ENCODE peak calls at places on chromosomes 13 and 19, in eight cellular contexts. Y, H, I, R, D, M, S and F are unnamed samples.

GRCh38 chr13:99894835-99895427 is 76.6 kb downstream of the ZIC5 start:
- ATAC-seq in M (no peak), Y (no peak), D (no peak), S (no peak), R (no peak), H (peak), I (no peak), F (no peak)

GRCh38 chr19:31350033-31350692 is 927 bp upstream of the TSHZ3 start:
- ATAC-seq in R (peak), D (peak), S (no peak), M (no peak), H (peak), I (peak), Y (peak), F (peak)

GRCh38 chr13:81406022-81406421 is 1065.1 kb upstream of the SPRY2 start:
- ATAC-seq in D (no peak), Y (no peak), S (no peak), M (no peak), I (no peak), R (peak), H (no peak), F (no peak)

GRCh38 chr13:110455444-110455843 is 106.1 kb downstream of the RAB20 start:
- ATAC-seq in H (no peak), I (no peak), D (no peak), S (no peak), R (peak), M (no peak), Y (peak), F (no peak)

GRCh38 chr13:46124531-46124966 is 19.7 kb upstream of the CPB2 start:
- ATAC-seq in R (no peak), D (peak), Y (no peak), M (peak), S (peak), H (no peak), I (peak), F (no peak)

GRCh38 chr13:33218426-33218825 is 67.1 kb downstream of the STARD13 start:
- ATAC-seq in S (no peak), Y (no peak), D (no peak), H (no peak), R (no peak), M (no peak), I (no peak), F (no peak)

GRCh38 chr19:10503002-10503789 is at the start of gene KEAP1:
- ATAC-seq in H (peak), S (no peak), R (peak), D (no peak), I (peak), M (peak), Y (peak), F (peak)

GRCh38 chr19:11530432-11530831 is 1.5 kb upstream of the ECSIT start:
- ATAC-seq in R (peak), Y (peak), M (no peak), H (peak), I (peak), S (peak), D (no peak), F (peak)

GRCh38 chr19:29785955-29786589 is 25.7 kb upstream of the CCNE1 start:
- ATAC-seq in D (peak), H (no peak), I (peak), M (no peak), S (peak), R (no peak), Y (no peak), F (no peak)

GRCh38 chr13:42363941-42364612 is 92.1 kb downstream of the AKAP11 start:
- ATAC-seq in I (no peak), R (no peak), Y (no peak), H (no peak), D (no peak), M (peak), S (no peak), F (no peak)

GRCh38 chr13:24282256-24282655 is 27.1 kb upstream of the C1QTNF9 start:
- ATAC-seq in M (no peak), I (no peak), R (no peak), D (no peak), S (no peak), H (no peak), Y (no peak), F (no peak)

GRCh38 chr13:98144501-98145350 is 1.8 kb downstream of the FARP1 start:
- ATAC-seq in I (no peak), D (no peak), M (no peak), Y (no peak), S (no peak), R (no peak), H (no peak), F (no peak)

GRCh38 chr13:32311188-32311897 is 3.8 kb downstream of the ZAR1L start:
- ATAC-seq in R (no peak), M (no peak), H (no peak), S (no peak), I (no peak), D (no peak), Y (no peak), F (no peak)

GRCh38 chr19:41479757-41480191 is 36.8 kb downstream of the ERICH4 start:
- ATAC-seq in M (no peak), I (peak), D (no peak), R (peak), Y (peak), H (peak), S (no peak), F (peak)

GRCh38 chr13:49086711-49087110 is 111.0 kb downstream of the FNDC3A start:
- ATAC-seq in D (peak), Y (no peak), S (no peak), I (no peak), M (no peak), H (no peak), R (no peak), F (peak)

GRCh38 chr13:74061939-74062595 is 72.1 kb downstream of the KLF12 start:
- ATAC-seq in M (peak), R (peak), D (peak), H (peak), Y (peak), I (peak), S (peak), F (peak)

GRCh38 chr19:55188620-55189019 is 8.5 kb upstream of the SYT5 start:
- ATAC-seq in R (no peak), S (no peak), I (no peak), Y (no peak), M (no peak), D (no peak), H (no peak), F (no peak)

GRCh38 chr19:56671613-56671994 is at the start of gene ZNF835:
- ATAC-seq in D (peak), S (peak), I (peak), Y (peak), R (peak), H (peak), M (peak), F (peak)

GRCh38 chr13:24279706-24280105 is 29.7 kb upstream of the C1QTNF9 start:
- ATAC-seq in M (no peak), Y (no peak), R (no peak), D (no peak), S (no peak), I (peak), H (peak), F (no peak)

GRCh38 chr13:20939662-20940061 is 37.1 kb upstream of the XPO4 start:
- ATAC-seq in M (no peak), Y (peak), I (peak), R (no peak), D (no peak), H (peak), S (no peak), F (no peak)

GRCh38 chr19:55553217-55554182 is 8.2 kb upstream of the SBK3 start:
- ATAC-seq in H (no peak), S (no peak), Y (no peak), D (no peak), I (no peak), R (no peak), M (no peak), F (no peak)